ENCODE peak calls at places on chromosome 3, in four cellular contexts. P is GM12878, K is GM12892, I is H1. D is an unnamed sample.

GRCh38 chr3:49671291-49672288 is 2.6 kb upstream of the APEH start:
- DNase-seq in I (peak), P (peak), K (peak), D (peak)

GRCh38 chr3:55877703-55878102 is 390.6 kb upstream of the WNT5A start:
- DNase-seq in P (no peak), K (no peak), I (no peak), D (no peak)

GRCh38 chr3:134147411-134147810 is 103.2 kb downstream of the RYK start:
- DNase-seq in P (no peak), K (no peak), I (no peak), D (no peak)

GRCh38 chr3:77553240-77553639 is 513.3 kb downstream of the ROBO2 start:
- DNase-seq in P (no peak), I (no peak), K (no peak), D (no peak)

GRCh38 chr3:161630791-161631190 is 134.2 kb downstream of the OTOL1 start:
- DNase-seq in P (no peak), K (no peak), I (no peak), D (no peak)

GRCh38 chr3:30199096-30199734 is 407.2 kb upstream of the TGFBR2 start:
- DNase-seq in K (no peak), P (no peak), I (peak), D (no peak)

GRCh38 chr3:18237251-18238005 is 187.7 kb downstream of the SATB1 start:
- DNase-seq in P (no peak), I (no peak), K (no peak), D (no peak)

GRCh38 chr3:159796744-159797143 is 191.9 kb upstream of the IL12A start:
- DNase-seq in K (no peak), I (no peak), P (no peak), D (no peak)

GRCh38 chr3:55074861-55075260 is 147.0 kb upstream of the LRTM1 start:
- DNase-seq in P (no peak), K (no peak), I (no peak), D (no peak)

GRCh38 chr3:21913791-21914190 is 162.8 kb upstream of the ZNF385D start:
- DNase-seq in I (no peak), P (no peak), K (no peak), D (no peak)

GRCh38 chr3:133504736-133505135 is 68.8 kb upstream of the CDV3 start:
- DNase-seq in P (no peak), K (no peak), I (no peak), D (no peak)

GRCh38 chr3:196108075-196108743 is 26.3 kb upstream of the TFRC start:
- DNase-seq in I (peak), K (no peak), P (no peak), D (no peak)

GRCh38 chr3:100953103-100953502 is 40.1 kb downstream of the ABI3BP start:
- DNase-seq in P (no peak), K (no peak), I (no peak), D (no peak)

GRCh38 chr3:41690766-41691563 is 270.9 kb downstream of the ULK4 start:
- DNase-seq in P (no peak), I (no peak), K (no peak), D (no peak)

GRCh38 chr3:12483872-12484197 is 445 bp upstream of the TSEN2 start:
- DNase-seq in P (no peak), I (no peak), K (no peak), D (no peak)

DNA sequence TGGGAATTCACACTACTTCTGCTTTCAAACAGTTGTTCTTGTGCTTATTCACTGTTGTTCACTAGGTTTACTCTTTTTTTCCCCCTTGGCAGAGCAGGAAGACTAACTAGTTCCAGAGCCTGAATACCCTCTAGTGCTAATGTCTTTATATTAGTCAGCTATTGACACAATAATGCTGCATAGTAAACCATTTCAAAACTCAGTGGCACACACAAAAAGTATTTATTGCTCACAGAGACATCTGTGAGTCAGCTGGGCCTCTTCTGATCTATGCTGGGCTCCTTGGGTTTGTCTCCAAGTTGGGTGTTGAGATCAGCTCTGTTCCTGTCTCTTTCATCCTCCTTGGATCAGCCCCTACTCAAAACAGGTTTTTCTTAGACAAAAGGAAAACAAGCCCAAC is 51.1 kb downstream of the RSRC1 start:
- DNase-seq in K (no peak), P (no peak), I (no peak), D (no peak)
- TF ChIP-seq TAF1 in K (no peak), P (no peak), I (no peak), D (no peak)

DNA sequence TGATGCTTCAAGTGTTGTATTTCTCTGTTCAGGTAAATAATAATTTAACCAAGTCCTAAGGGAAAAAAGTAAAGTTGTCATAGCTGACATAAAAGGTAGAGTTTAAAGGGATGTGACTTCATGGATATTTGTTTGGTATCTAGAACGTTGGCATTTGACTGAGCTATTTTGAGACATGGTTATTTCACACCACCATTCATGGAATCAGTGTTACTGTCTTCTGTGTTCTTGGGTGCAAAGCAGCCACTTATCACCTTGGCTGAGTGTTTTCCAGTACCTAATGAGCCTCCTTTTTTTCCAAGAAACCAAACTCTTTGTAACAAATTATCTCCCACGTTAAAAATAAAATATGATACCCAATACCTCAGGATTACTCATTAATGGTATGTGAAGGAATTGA is 155.8 kb downstream of the GHSR start:
- DNase-seq in P (no peak), K (no peak), I (no peak), D (no peak)
- TF ChIP-seq POLR2AphosphoS5 in P (no peak), K (no peak), I (no peak), D (no peak)

GRCh38 chr3:168094877-168095610 is 680 bp downstream of the GOLIM4 start:
- DNase-seq in K (peak), I (no peak), P (peak), D (peak)
- TF ChIP-seq POLR2A in K (peak), I (peak), P (peak), D (no peak)

DNA sequence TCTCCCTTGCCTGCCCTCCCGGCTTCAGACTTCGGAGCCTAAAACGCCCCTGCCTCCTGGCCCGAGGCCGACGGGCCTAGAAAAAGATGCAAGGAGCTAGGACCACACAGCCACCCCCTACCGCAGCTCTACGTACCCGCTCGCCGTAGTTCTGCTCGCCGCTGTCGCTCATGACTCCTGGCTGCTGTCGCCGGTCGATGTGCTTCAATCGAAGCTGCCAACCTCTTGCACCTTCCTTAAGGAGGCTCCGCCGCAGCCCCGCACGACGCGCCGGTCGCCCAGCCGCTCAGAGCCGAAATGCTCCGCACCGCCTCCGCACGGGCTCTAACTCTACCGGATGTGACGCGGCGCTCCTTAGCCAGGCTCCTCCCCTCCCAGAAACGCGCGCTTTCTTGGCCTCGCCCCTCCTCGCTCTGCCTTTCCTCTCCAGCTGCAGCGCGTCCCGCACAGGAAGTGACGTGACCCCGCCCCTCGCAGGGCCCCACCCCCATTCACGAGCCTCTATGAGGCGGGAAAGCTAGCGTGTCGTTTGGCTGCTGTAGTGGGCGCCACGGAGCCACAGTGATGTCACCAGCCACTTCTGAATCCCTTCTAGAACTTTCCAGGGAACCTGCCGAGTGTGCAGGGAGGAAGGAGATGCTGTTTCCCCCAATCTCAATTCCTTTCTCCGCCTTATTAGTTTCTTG is at the start of gene TRA2B:
- DNase-seq in I (peak), K (peak), P (peak), D (peak)
- TF ChIP-seq TAF1 in I (peak), K (peak), P (peak), D (peak)

DNA sequence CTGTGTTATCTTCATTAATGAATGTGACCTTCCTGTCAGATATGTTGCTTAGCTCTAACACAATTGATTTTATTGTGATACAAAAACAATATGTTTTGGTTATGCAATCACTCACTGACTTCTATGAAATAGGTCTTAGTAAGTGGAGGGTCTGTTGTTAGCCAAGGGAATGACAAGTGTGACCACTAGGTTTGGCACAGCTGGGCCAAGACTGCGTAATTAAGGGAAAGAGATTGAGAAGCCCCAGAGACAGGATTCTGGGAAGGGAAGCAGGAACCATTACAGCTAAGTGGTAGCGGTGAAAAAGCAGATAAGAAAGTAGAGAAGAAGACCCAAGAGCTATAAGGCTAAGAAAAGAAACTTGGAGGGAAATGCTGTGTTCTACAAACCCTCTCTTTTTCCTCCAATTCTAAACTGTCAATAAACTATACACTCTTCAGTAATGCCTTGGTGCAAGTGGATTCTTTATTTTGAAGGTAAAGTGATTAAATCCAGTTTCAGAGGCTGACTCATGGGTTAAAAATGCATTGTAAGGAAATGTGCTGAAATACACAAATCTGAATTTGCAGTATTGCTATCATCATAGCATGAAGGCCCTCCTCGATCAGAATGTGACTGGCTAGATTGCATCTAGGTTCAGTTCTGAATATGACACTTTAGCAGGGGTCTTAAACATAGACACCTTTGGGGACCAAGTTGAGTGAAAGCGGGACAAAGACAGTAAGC is 26.1 kb downstream of the KCNMB2 start:
- DNase-seq in K (no peak), I (no peak), P (no peak), D (no peak)
- TF ChIP-seq POLR2AphosphoS5 in K (no peak), I (no peak), P (no peak), D (no peak)

DNA sequence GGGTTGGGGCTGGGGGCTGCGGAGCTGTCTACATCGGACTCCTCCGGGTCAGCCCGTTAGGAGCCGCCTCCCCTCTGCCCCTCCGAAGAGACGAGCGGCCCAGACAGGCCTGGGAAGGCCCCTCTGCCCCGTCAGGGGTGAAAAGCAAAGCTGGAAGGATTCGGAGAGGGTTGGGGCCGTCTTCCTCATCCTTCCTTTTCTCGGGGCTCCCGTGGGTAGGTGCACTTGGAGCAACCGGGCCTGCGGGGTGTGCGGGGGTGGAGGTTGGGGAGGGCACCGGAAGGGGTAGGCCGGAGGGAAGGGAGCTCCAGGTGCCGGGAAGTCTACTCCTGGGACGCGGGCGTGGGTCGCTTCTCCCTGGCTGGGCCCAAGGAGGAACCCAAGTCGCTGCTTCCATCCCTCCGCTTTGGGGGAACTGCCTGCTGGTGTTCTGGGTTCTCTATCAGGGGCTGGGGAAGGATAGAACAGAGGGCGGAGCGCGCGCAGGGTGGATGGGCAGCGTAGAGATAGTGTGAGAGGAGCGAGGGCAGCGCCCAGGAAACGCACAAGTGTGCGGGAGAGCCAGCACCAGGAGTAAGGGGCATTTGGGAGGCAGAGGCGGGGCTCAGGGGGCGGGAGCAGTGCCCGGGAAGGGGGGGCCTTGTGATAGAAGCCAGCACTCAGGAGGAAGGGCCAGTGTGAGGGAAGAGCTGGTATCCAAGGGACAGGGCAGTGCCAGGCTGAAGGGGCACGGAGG is 590 bp downstream of the POLR2H start:
- DNase-seq in I (no peak), P (no peak), K (no peak), D (no peak)
- TF ChIP-seq POLR2A in I (no peak), P (peak), K (no peak), D (no peak)

DNA sequence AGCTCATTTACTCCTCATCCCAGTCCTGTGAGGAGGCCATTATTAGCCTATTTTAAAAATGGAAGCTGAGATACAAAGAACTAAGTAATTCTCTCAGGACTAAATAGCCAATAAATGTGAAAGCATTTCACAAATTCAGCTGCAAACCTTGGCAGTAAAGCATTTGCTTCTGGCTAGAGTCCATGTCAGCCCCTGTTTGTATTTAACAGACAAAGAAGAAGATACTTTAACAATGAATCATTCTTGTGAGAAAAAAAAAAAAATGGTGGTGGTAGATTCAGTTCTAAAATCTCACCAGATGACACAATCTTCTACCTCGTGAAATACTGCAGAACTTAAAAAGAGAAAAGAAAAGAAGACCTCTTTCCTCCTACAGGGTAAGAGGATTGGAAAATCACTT is 84.9 kb upstream of the CNTN6 start:
- DNase-seq in P (no peak), K (no peak), I (no peak), D (no peak)
- TF ChIP-seq TAF1 in P (no peak), K (no peak), I (no peak), D (no peak)

DNA sequence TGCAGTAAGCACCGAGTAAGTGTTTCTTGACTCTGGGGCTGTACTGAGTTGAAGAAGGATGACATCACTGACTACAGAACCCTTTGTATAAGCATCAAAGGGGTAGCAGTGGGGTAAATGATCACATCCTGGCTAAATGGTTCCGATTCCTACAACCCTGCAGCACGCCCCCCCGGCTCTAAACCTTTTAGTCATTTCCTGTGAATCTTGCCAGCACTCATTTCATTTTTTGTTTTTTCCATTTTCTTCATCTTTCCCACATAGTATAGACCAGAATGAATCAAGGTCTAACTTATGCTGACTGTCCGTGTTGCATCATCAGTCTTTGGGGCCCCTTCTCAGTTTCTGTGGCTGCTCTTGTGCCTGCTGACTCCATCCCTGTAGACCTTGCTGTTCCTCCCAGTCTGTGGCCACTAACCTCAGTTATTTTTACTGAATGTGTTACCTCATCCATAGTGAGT is 383.1 kb upstream of the TPRG1 start:
- DNase-seq in I (no peak), K (no peak), P (no peak), D (no peak)
- TF ChIP-seq POLR2AphosphoS5 in I (no peak), K (no peak), P (no peak), D (no peak)

DNA sequence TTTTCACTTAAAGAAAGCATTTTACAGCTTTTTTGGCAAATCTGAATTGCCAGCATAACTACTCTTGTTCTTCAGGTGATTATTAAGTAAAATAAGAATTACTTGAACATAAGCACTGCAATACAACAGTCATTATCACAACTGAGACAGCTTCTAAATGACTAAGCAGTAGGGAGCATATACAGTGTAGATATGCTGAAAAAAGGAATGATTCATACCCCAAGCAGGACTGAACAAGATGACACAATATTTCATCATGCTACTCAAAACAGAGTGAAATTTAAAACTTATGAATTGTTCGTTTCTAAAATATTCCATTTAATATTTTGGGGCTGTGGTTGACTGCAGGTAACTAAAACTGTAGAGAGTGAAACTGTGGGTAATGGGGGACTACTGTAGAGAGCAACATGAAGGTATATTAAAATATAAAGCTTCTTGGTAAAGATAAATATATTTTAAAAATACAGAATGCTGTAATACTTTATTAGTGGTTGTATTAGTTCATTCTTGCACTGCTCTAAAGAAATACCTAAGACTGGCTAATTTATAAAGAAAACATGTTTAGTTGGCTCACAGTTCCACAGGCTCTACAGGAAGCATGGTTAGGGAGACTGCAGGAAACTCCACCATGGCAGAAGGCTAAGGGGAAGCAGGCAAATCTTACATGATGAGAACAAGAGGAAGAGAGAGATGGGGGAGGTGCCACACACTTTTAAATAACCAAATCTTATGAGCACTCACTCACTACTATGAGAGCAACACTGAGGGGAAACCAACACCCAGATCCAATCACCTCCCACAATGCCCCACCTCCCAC is 84.8 kb downstream of the DCLK3 start:
- DNase-seq in K (no peak), P (no peak), I (no peak), D (no peak)
- TF ChIP-seq POLR2A in K (no peak), P (no peak), I (no peak), D (no peak)

D was measured in GM12891.